ENCODE peak calls at places on chromosome 11, in seven cellular contexts. H, P, A, V, L, K and E are unnamed samples.

GRCh38 chr11:114060402-114061052 is 1.0 kb downstream of the ZBTB16 start:
- DNase-seq in V (no peak), H (no peak), A (no peak), P (no peak), L (no peak), K (peak), E (no peak)

GRCh38 chr11:11988862-11989261 is 19.6 kb downstream of the DKK3 start:
- DNase-seq in V (no peak), A (no peak), P (no peak), K (no peak), L (no peak), H (no peak), E (no peak)

GRCh38 chr11:128587415-128587814 is at the start of gene ETS1:
- DNase-seq in A (no peak), K (no peak), P (no peak), H (no peak), V (no peak), L (no peak), E (no peak)

GRCh38 chr11:58832246-58832645 is 12.3 kb downstream of the GLYATL2 start:
- DNase-seq in V (no peak), A (no peak), H (no peak), P (no peak), K (no peak), L (no peak), E (no peak)

GRCh38 chr11:33984682-33985389 is 66.7 kb upstream of the CAPRIN1 start:
- DNase-seq in K (no peak), H (no peak), A (no peak), L (no peak), V (no peak), P (no peak), E (no peak)

GRCh38 chr11:82858556-82859091 is 41.6 kb downstream of the PRCP start:
- DNase-seq in L (no peak), P (no peak), K (no peak), H (no peak), A (no peak), V (peak), E (no peak)

GRCh38 chr11:103085758-103086365 is 6.1 kb downstream of the DCUN1D5 start:
- DNase-seq in L (no peak), V (peak), H (no peak), A (no peak), K (no peak), P (no peak), E (no peak)

GRCh38 chr11:67154726-67155125 is 35.7 kb downstream of the KDM2A start:
- DNase-seq in H (no peak), V (no peak), P (no peak), K (no peak), L (no peak), A (no peak), E (no peak)

GRCh38 chr11:124740277-124740882 is 638 bp downstream of the NRGN start:
- DNase-seq in L (no peak), K (peak), A (no peak), V (no peak), P (no peak), H (peak), E (no peak)

GRCh38 chr11:57792060-57792541 is 30.5 kb downstream of the CTNND1 start:
- DNase-seq in L (peak), P (no peak), K (peak), V (peak), A (peak), H (peak), E (peak)

GRCh38 chr11:18772211-18772610 is 19.4 kb downstream of the PTPN5 start:
- DNase-seq in P (peak), H (no peak), K (peak), V (no peak), A (no peak), L (no peak), E (no peak)

GRCh38 chr11:5291207-5291838 is 10.4 kb downstream of the OR51B4 start:
- DNase-seq in H (no peak), K (no peak), P (no peak), A (no peak), L (no peak), V (peak), E (no peak)

GRCh38 chr11:2138436-2139117 is 612 bp downstream of the IGF2 start:
- DNase-seq in V (no peak), A (no peak), H (no peak), P (no peak), L (no peak), K (peak), E (no peak)

GRCh38 chr11:133041928-133042890 is 490.1 kb downstream of the OPCML start:
- DNase-seq in K (peak), L (no peak), V (no peak), H (no peak), A (no peak), P (no peak), E (no peak)

GRCh38 chr11:57667065-57667714 is 724 bp upstream of the ZDHHC5 start:
- DNase-seq in L (peak), V (peak), A (peak), P (peak), H (peak), K (peak), E (peak)

GRCh38 chr11:6693342-6694228 is 10.4 kb upstream of the MRPL17 start:
- DNase-seq in P (no peak), V (peak), A (peak), K (no peak), H (peak), L (no peak), E (peak)

GRCh38 chr11:117300301-117300700 is 9.2 kb downstream of the BACE1-AS start:
- DNase-seq in A (no peak), H (no peak), V (no peak), K (peak), L (no peak), P (peak), E (no peak)

GRCh38 chr11:77107950-77108349 is 5.3 kb downstream of the OMP start:
- DNase-seq in A (no peak), V (peak), P (no peak), K (peak), H (no peak), L (no peak), E (no peak)

GRCh38 chr11:62427630-62428233 is 8.9 kb downstream of the SCGB1A1 start:
- DNase-seq in K (no peak), P (no peak), A (no peak), H (no peak), V (peak), L (no peak), E (no peak)

GRCh38 chr11:44190883-44191230 is 95.4 kb downstream of the EXT2 start:
- DNase-seq in L (no peak), H (no peak), K (no peak), A (no peak), V (no peak), P (no peak), E (no peak)

GRCh38 chr11:72721689-72722049 is 30.5 kb downstream of the ARAP1 start:
- DNase-seq in V (peak), K (peak), L (no peak), H (peak), P (no peak), A (peak), E (peak)

GRCh38 chr11:69114811-69115523 is 40.8 kb upstream of the SMIM38 start:
- DNase-seq in K (peak), L (no peak), A (no peak), H (no peak), P (no peak), V (no peak), E (no peak)

GRCh38 chr11:110919241-110919893 is 207.1 kb upstream of the ARHGAP20 start:
- DNase-seq in A (no peak), H (no peak), K (no peak), V (no peak), P (no peak), L (no peak), E (no peak)

GRCh38 chr11:57497303-57498247 is 17.9 kb downstream of the SLC43A1 start:
- DNase-seq in K (no peak), L (no peak), H (no peak), V (no peak), A (no peak), P (no peak), E (no peak)

GRCh38 chr11:76237041-76237649 is 30.8 kb upstream of the WNT11 start:
- DNase-seq in V (no peak), A (no peak), H (no peak), K (no peak), P (no peak), L (no peak), E (no peak)

GRCh38 chr11:46366260-46366659 is 15.2 kb upstream of the MDK start:
- DNase-seq in K (peak), A (no peak), L (no peak), V (no peak), P (no peak), H (no peak), E (no peak)

GRCh38 chr11:132817387-132817786 is 714.9 kb downstream of the OPCML start:
- DNase-seq in L (no peak), H (no peak), A (no peak), K (no peak), V (no peak), P (no peak), E (no peak)